ENCODE peak calls at places on chromosomes 13 and 19, in four cellular contexts. C is upper lobe of right lung, N is cardiac muscle cell, L is progenitor cell of endocrine pancreas. I is an unnamed sample.

GRCh38 chr19:6958786-6959185 is 62.4 kb downstream of the MBD3L2B start:
- DNase-seq in C (no peak), N (no peak), L (no peak), I (no peak)

GRCh38 chr19:32671883-32672282 is 3.1 kb downstream of the ANKRD27 start:
- DNase-seq in C (no peak), N (no peak), L (no peak), I (no peak)

GRCh38 chr19:41698746-41699230 is 9.6 kb upstream of the CEACAM5 start:
- DNase-seq in C (no peak), N (no peak), L (no peak), I (no peak)

GRCh38 chr13:85729296-85729695 is 69.9 kb downstream of the SLITRK6 start:
- DNase-seq in C (no peak), N (no peak), L (no peak), I (no peak)

GRCh38 chr19:38527466-38528136 is 90.2 kb downstream of the MAP4K1 start:
- DNase-seq in C (no peak), N (no peak), L (no peak), I (no peak)

GRCh38 chr19:43450545-43450997 is 14.8 kb downstream of the LYPD3 start:
- DNase-seq in C (no peak), N (no peak), L (no peak), I (no peak)

GRCh38 chr19:33293255-33294057 is 8.9 kb downstream of the CEBPA start:
- DNase-seq in C (peak; percentile 82), N (no peak), L (no peak), I (no peak)

GRCh38 chr13:44174769-44175425 is 198.7 kb upstream of the SERP2 start:
- DNase-seq in C (no peak), N (peak; percentile 56), L (no peak), I (no peak)

GRCh38 chr19:4974855-4975469 is 6.0 kb downstream of the KDM4B start:
- DNase-seq in C (no peak), N (no peak), L (no peak), I (no peak)

GRCh38 chr19:4980087-4980486 is 11.2 kb downstream of the KDM4B start:
- DNase-seq in C (no peak), N (no peak), L (no peak), I (no peak)

GRCh38 chr19:4979211-4979807 is 10.4 kb downstream of the KDM4B start:
- DNase-seq in C (no peak), N (no peak), L (no peak), I (no peak)

GRCh38 chr19:4977299-4978174 is 8.6 kb downstream of the KDM4B start:
- DNase-seq in C (no peak), N (peak; percentile 47), L (no peak), I (peak; percentile 75)

DNA sequence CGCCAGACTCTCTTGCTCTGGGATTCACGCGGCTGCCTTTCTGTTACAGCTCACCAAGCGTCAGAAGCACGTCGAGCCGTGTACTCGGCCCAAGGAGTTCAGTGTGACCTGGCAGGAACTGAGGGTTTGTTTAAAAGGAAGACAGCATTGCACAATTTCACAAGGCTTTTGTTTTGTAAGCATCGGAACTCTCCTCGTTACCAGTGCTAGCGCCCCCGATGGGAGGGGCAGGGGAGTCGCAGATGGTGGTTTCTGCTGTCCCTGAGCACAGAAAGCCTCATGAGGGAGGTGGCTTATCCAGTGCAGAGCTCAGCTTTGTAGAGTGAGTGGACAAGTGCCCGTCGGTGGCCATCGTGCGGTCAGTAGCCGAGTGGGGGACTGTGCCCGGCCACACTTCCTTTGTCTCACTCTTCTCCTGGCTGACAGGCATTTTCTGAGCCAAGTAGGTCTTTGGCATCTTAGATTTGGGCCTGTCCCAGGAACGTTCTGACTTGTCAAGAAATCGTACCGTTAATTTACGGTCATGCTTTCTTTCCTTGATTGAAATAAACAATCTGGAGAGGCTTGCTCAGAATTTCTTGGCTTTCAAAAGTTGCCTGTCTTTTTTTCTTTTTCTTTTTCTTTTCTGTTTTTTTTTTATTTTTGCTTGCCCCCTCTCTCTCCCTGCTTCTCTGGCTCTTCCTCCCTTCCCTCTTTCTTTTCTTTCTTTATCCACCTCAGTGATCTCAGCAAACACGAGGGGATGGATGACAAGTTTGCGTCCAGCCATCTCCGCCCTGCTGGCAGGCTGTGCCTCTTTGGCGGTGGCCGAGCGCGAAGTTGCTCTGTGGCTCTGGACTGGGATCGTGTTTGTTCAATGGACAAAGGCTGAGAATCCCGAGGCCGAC is 7.7 kb downstream of the KDM4B start:
- DNase-seq in C (peak; percentile 87), N (no peak), L (no peak), I (peak; percentile 72)
- TF ChIP-seq CTCF in C (peak; percentile 61), N (peak; percentile 78), L (no peak), I (peak; percentile 30)

GRCh38 chr19:34788074-34788473 is 15.1 kb upstream of the ZNF599 start:
- DNase-seq in C (no peak), N (no peak), L (no peak), I (no peak)
- TF ChIP-seq CTCF in C (no peak), N (no peak), L (no peak), I (no peak)

GRCh38 chr19:49635530-49636229 is 4.3 kb downstream of the RRAS start:
- DNase-seq in C (no peak), N (no peak), L (no peak), I (no peak)
- TF ChIP-seq CTCF in C (no peak), N (peak; percentile 7), L (no peak), I (no peak)

DNA sequence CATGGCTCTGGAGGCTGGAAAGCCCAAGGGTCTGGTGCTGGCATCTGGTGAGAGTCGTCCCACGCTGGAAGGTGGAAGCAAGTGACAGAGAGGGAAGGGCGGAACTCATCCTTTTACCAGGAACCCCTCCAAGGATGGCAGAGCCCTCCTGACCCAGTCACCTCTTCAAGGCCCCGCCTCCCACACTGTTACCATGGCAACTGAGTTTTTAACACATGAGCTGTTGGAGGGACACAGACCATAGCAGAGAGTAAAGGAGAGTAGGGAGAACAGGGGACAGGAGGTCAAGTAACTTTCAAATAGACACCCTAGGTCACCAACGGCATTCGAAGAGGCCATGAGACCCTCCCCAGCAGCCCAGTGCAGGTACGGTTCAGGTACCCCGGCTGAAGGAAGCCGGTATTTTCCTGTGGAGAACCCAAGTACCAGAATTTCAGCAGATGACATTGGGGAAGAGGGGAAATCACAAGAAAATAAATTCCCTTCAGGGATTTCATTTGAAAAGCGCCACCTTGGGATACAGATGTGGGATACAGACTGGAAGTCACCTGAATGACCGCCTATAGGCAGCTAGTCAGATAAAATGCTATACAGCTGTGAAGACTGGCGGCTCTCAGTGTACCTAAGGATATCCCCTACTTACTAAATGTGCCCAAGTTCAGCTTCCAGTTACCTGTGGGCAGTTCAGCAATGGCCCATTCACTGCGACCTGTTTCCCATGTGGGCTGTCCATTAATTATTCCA is 8.0 kb downstream of the IL17D start:
- DNase-seq in C (no peak), N (no peak), L (no peak), I (no peak)
- TF ChIP-seq CTCF in C (no peak), N (no peak), L (no peak), I (no peak)

I was measured in D721Med.